ENCODE peak calls at places on chromosomes 12 and 14, in six cellular contexts. A, G, L, U, B and Z are unnamed samples.

GRCh38 chr14:23379331-23380196 is 2.7 kb downstream of the CMTM5 start:
- DNase-seq in A (peak), G (peak), L (peak), U (peak), B (no peak), Z (no peak)

GRCh38 chr14:99980299-99980698 is 84.9 kb upstream of the EVL start:
- DNase-seq in A (no peak), G (no peak), L (no peak), U (no peak), B (no peak), Z (no peak)

GRCh38 chr12:68450947-68451260 is 118.7 kb upstream of the MDM1 start:
- DNase-seq in A (no peak), G (peak), L (no peak), U (no peak), B (no peak), Z (no peak)

GRCh38 chr12:131829795-131830334 is 1.7 kb downstream of the MMP17 start:
- DNase-seq in A (no peak), G (no peak), L (no peak), U (no peak), B (no peak), Z (no peak)

GRCh38 chr14:87705439-87705896 is 287.5 kb downstream of the GALC start:
- DNase-seq in A (no peak), G (no peak), L (no peak), U (peak), B (no peak), Z (no peak)

GRCh38 chr12:50952510-50952909 is at the start of gene HIGD1C:
- DNase-seq in A (no peak), G (no peak), L (no peak), U (no peak), B (no peak), Z (no peak)

GRCh38 chr12:76007640-76008039 is 23.9 kb downstream of the PHLDA1 start:
- DNase-seq in A (no peak), G (no peak), L (no peak), U (no peak), B (no peak), Z (no peak)

GRCh38 chr14:52366796-52367315 is 52.7 kb downstream of the PTGER2 start:
- DNase-seq in A (no peak), G (no peak), L (no peak), U (peak), B (no peak), Z (no peak)

GRCh38 chr14:93281937-93282336 is 50.9 kb downstream of the BTBD7 start:
- DNase-seq in A (no peak), G (no peak), L (no peak), U (no peak), B (no peak), Z (no peak)

GRCh38 chr12:52148541-52149181 is 43.2 kb downstream of the KRT80 start:
- DNase-seq in A (no peak), G (peak), L (no peak), U (no peak), B (no peak), Z (no peak)

GRCh38 chr14:79598339-79598738 is 613.0 kb downstream of the DIO2 start:
- DNase-seq in A (no peak), G (peak), L (no peak), U (peak), B (peak), Z (no peak)

GRCh38 chr14:55240526-55241178 is 30.6 kb upstream of the FBXO34 start:
- DNase-seq in A (no peak), G (peak), L (peak), U (peak), B (peak), Z (no peak)

GRCh38 chr12:52147367-52147972 is 44.3 kb downstream of the KRT80 start:
- DNase-seq in A (no peak), G (peak), L (no peak), U (peak), B (peak), Z (no peak)

GRCh38 chr12:108508243-108508642 is 6.8 kb upstream of the FICD start:
- DNase-seq in A (no peak), G (peak), L (no peak), U (no peak), B (no peak), Z (no peak)

GRCh38 chr12:129486931-129487330 is 416.9 kb downstream of the TMEM132D start:
- DNase-seq in A (no peak), G (no peak), L (no peak), U (no peak), B (no peak), Z (no peak)

DNA sequence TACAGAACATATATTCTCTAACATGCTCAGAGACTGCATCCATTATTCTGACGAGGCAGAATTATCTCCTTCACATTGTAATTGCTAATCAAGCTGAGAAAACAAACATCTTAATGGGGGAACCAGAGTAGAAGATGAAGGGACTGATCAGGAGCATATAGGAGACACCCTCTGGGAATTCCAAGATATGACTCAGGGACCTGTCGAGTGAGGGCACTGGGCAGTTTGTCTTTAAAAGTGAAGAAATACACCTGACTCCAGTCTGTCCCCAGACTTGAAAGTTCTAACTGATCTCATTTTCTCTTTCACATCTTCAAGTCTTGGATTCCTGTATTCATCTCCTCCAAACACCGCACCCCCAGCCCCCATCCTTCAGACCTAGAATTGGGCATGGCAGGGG is 226.9 kb upstream of the PLXNC1 start:
- DNase-seq in A (no peak), G (no peak), L (no peak), U (no peak), B (no peak), Z (no peak)
- TF ChIP-seq CTCF in A (no peak), G (no peak), L (no peak), U (no peak), B (no peak), Z (no peak)

DNA sequence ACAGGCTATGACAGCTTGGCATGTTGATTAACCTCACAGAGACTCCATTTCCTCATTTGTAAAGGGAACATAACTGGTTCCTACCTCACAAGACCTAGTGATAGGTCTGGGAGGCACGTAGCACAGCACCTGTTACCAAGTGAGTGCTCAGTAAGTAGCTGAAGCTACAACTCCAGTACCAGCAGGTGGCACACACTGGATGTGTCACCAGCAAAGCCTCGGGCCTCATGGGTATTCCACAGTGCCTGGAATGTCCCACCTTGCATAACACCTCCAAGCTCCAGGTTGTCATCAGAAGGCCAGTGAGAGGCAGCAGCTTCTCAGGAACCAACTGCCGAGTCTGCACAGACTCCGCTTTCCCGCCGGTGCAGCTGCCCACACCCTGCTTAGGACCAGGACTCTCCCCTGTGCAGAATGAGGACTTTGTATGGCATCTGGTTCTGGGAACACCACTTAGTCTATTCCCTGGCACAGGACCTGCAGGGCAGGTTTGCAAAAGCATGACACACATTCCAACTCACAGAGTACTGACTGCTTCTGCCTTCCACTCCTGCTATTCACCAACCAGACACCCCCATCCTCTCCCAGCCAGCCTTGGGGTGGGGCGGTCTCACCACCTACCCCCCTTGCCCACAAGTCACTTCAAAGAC is 4.2 kb downstream of the VDR start:
- DNase-seq in A (no peak), G (peak), L (no peak), U (peak), B (no peak), Z (no peak)
- TF ChIP-seq CTCF in A (no peak), G (no peak), L (no peak), U (peak), B (no peak), Z (no peak)

DNA sequence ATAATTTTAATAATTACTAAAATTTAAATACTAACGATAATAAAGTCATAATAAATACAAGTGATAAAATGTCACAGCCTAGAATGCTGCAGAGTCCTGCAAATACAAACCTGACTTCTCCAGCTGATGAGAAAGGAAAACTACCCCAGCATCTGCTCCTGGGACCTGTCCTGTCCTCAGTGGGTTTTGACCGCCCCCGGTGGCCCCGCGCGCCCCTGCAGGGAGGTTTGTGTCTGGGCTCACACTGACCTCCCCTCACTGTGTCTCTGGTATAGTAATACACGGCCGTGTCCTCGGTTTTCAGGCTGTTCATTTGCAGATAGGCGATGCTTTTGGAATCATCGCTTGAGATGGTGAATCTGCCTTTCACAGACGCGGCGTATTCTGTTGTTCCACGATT is 1139.4 kb downstream of the TMEM121 start:
- DNase-seq in A (no peak), G (no peak), L (no peak), U (no peak), B (no peak), Z (no peak)
- TF ChIP-seq CTCF in A (no peak), G (no peak), L (no peak), U (no peak), B (no peak), Z (peak)

DNA sequence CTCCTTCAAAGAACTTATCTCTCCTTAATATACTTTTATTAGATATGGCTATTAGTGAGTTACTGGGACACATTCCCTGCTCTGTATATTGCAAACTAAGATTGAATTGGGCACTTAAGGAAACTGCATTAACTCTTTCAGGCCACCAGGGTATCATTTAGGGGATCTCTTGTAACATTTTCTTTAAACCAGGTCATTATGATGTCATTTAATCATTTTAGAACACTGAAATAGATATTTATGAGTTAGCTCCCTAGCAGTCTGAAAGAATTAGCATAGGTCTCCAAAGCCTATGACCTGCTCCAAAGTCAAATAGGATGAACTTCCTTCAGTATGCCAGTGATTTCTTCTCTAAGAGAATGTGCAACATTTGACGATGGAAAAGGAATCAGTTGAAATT is 506.9 kb downstream of the FOXG1 start:
- DNase-seq in A (no peak), G (no peak), L (no peak), U (no peak), B (no peak), Z (no peak)
- TF ChIP-seq CTCF in A (no peak), G (peak), L (peak), U (no peak), B (no peak), Z (no peak)

GRCh38 chr14:72618424-72618823 is 275.5 kb downstream of the DPF3 start:
- DNase-seq in A (no peak), G (no peak), L (no peak), U (no peak), B (no peak), Z (no peak)
- TF ChIP-seq CTCF in A (no peak), G (no peak), L (no peak), U (no peak), B (no peak), Z (no peak)

GRCh38 chr12:113818833-113819232 is 147.3 kb downstream of the RBM19 start:
- DNase-seq in A (no peak), G (peak), L (peak), U (no peak), B (no peak), Z (no peak)
- TF ChIP-seq CTCF in A (no peak), G (peak), L (peak), U (peak), B (peak), Z (no peak)

GRCh38 chr14:29316936-29317335 is 550.3 kb downstream of the FOXG1 start:
- DNase-seq in A (no peak), G (no peak), L (no peak), U (no peak), B (no peak), Z (no peak)

GRCh38 chr14:29320261-29320660 is 553.7 kb downstream of the FOXG1 start:
- DNase-seq in A (no peak), G (peak), L (no peak), U (peak), B (no peak), Z (no peak)

GRCh38 chr14:29317423-29317822 is 550.8 kb downstream of the FOXG1 start:
- DNase-seq in A (no peak), G (no peak), L (no peak), U (no peak), B (no peak), Z (no peak)

GRCh38 chr14:29321646-29322045 is 555.1 kb downstream of the FOXG1 start:
- DNase-seq in A (no peak), G (peak), L (no peak), U (peak), B (peak), Z (no peak)
- TF ChIP-seq CTCF in A (no peak), G (no peak), L (no peak), U (no peak), B (no peak), Z (no peak)